ENCODE peak calls at places on chromosomes 5 and 9, in seven cellular contexts. R, W, E, T, J, M and G are unnamed samples.

GRCh38 chr5:152505442-152506042 is 100.5 kb upstream of the NMUR2 start:
- DNase-seq in R (peak), W (peak), E (peak), T (no peak), J (no peak), M (peak), G (no peak)

GRCh38 chr5:126777974-126778674 is 1.2 kb downstream of the LMNB1 start:
- DNase-seq in R (peak), W (peak), E (peak), T (peak), J (peak), M (peak), G (peak)

GRCh38 chr5:174306345-174307030 is 261.0 kb downstream of the NSG2 start:
- DNase-seq in R (no peak), W (no peak), E (no peak), T (no peak), J (no peak), M (no peak), G (no peak)

GRCh38 chr5:110851357-110851756 is 112.5 kb downstream of the SLC25A46 start:
- DNase-seq in R (no peak), W (peak), E (peak), T (no peak), J (no peak), M (peak), G (no peak)

GRCh38 chr9:21465859-21466518 is 16.1 kb downstream of the IFNE start:
- DNase-seq in R (peak), W (peak), E (peak), T (no peak), J (no peak), M (peak), G (no peak)

GRCh38 chr5:134063421-134063820 is 51.1 kb upstream of the TCF7 start:
- DNase-seq in R (no peak), W (peak), E (no peak), T (no peak), J (no peak), M (no peak), G (no peak)

GRCh38 chr5:176675676-176676360 is 28.5 kb downstream of the TSPAN17 start:
- DNase-seq in R (peak), W (peak), E (peak), T (no peak), J (no peak), M (peak), G (no peak)

GRCh38 chr9:114310471-114311450 is 12.1 kb upstream of the ORM1 start:
- DNase-seq in R (no peak), W (no peak), E (no peak), T (peak), J (no peak), M (no peak), G (no peak)

GRCh38 chr9:2420488-2421056 is 201.0 kb upstream of the VLDLR start:
- DNase-seq in R (no peak), W (no peak), E (no peak), T (no peak), J (no peak), M (no peak), G (no peak)

GRCh38 chr5:181059297-181060230 is 19.5 kb downstream of the BTNL9 start:
- DNase-seq in R (no peak), W (no peak), E (no peak), T (peak), J (no peak), M (no peak), G (no peak)

GRCh38 chr5:178216088-178216534 is 11.8 kb downstream of the HNRNPAB start:
- DNase-seq in R (no peak), W (no peak), E (no peak), T (no peak), J (no peak), M (no peak), G (no peak)

GRCh38 chr5:74299833-74300232 is 340.7 kb downstream of the ENC1 start:
- DNase-seq in R (no peak), W (no peak), E (no peak), T (no peak), J (no peak), M (no peak), G (no peak)

GRCh38 chr5:74300808-74301389 is 339.6 kb downstream of the ENC1 start:
- DNase-seq in R (no peak), W (no peak), E (no peak), T (no peak), J (no peak), M (no peak), G (no peak)

GRCh38 chr5:74295141-74295540 is 345.4 kb downstream of the ENC1 start:
- DNase-seq in R (no peak), W (no peak), E (no peak), T (no peak), J (no peak), M (no peak), G (no peak)

GRCh38 chr5:74294231-74294705 is 346.3 kb downstream of the ENC1 start:
- DNase-seq in R (no peak), W (no peak), E (no peak), T (no peak), J (peak), M (no peak), G (no peak)

GRCh38 chr5:74296685-74297084 is 343.8 kb downstream of the ENC1 start:
- DNase-seq in R (no peak), W (peak), E (peak), T (no peak), J (no peak), M (no peak), G (no peak)
- TF ChIP-seq CTCF in R (no peak), W (no peak), E (no peak), T (no peak), J (no peak), M (no peak), G (no peak)

GRCh38 chr5:42929871-42930270 is 110.2 kb downstream of the ANXA2R start:
- DNase-seq in R (no peak), W (peak), E (no peak), T (no peak), J (no peak), M (no peak), G (no peak)
- H3K4me3 ChIP-seq in R (no peak), W (no peak), E (no peak), T (no peak), J (no peak), M (no peak), G (no peak)

GRCh38 chr9:14467675-14468374 is 153.9 kb upstream of the NFIB start:
- DNase-seq in R (no peak), W (peak), E (no peak), T (no peak), J (no peak), M (no peak), G (no peak)
- TF ChIP-seq CTCF in R (no peak), W (no peak), E (no peak), T (no peak), J (no peak), M (no peak), G (no peak)

DNA sequence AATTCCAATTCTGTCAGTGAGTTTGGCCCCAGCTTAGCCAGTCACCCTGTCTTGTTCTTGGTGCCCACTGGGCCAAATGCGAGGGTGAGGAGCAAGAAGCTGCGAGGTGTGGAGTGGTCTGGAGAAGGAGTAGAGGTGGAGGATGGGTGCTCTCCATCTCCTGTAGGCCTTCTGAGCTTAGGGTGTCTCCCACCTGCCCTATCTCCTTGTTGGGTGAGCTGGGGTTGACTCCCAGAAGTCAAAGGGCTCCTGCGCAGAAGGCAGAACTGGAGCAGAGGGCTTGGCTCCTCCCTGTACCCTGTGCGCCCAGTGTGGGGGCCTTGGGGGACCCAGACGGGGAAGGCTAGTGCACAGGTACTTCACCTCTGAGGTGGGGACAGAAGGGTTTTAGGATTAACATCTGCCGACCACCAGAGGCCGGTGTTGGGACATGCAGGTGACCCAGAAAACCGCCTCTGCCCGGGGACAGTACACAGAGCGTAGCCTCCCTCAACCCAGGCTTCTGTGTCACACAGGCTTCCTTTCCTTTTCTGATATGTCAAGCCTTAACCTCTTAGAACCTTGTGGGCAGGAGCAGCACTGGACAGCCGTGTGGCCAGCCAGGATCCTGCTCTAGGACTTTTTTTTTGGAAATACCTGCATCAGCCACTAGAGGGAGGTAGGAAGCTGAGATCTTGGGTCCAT is 16.9 kb downstream of the IL5 start:
- DNase-seq in R (peak), W (peak), E (peak), T (no peak), J (peak), M (peak), G (no peak)
- H3K4me3 ChIP-seq in R (no peak), W (no peak), E (peak), T (no peak), J (no peak), M (no peak), G (peak)

DNA sequence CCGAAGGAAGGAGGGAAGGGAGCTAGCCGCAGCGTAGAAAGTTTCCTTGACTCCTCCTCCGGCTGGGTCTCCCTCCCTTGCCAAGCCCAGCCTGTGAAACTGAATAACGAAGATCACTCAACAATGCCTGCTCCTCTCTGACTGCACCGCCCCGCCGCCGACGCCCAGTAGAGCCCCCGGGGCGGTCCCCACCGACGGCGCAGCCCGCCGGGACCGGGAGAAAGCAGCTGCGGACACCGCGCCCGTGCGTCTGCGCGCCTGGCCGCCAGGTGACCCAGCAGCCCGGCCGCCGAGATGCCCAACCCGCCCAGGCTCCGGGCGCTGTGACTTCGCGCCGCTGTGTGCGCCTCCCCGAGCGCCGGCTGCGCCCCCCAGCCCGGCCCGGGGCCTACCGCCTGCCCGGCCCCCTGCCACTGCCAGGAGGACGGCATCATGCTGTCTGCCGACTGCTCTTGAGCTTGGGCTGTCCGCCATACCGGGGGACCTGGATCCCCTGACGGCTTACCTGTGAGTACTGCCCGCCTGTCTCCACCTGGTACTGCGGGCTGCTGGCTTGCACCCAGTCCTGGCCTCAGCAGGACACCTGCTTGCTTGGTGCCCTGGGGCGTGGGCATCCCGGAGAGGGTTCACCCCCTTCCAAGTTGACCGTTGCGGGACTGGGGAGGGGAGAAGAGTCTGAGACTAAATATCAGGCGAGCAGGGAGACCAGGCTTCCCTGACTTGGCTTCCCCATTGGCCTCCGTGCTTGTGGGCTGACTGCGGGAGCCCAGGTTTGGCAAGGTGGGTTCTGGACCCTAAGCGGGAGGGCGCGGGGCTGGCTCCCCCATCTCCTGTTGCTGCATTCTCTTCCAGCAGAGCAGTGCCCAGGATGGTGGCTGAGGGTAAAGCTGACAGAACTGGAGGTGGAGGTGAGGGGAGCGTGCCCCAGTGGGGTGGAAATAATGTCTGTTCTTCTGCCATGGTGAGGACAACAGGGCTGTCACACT is 26.2 kb upstream of the SPTLC1 start:
- DNase-seq in R (no peak), W (peak), E (no peak), T (no peak), J (no peak), M (no peak), G (no peak)
- TF ChIP-seq CTCF in R (no peak), W (no peak), E (no peak), T (no peak), J (no peak), M (no peak), G (peak)

DNA sequence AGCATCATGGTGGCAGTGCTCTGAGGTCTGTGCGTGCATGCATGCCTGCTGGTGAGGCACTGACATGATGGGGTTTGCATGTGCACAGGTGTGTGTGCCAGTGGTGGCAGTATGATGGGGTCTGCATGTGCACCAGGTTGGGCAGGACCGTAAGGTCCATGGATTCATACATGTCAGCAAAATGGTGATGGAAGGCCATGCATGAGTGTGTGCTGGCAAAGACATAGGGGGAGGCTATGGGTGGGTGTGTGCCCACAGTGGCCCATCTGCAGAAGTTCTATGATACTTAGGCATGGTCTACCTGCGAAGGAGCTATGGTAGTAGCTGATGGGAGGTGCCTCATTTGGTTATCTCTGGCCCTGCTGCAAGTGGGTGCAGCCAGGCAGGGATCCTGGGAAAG is 348.0 kb upstream of the TARS1 start:
- DNase-seq in R (no peak), W (no peak), E (no peak), T (no peak), J (no peak), M (no peak), G (no peak)
- H3K4me3 ChIP-seq in R (no peak), W (no peak), E (no peak), T (no peak), J (no peak), M (no peak), G (no peak)

GRCh38 chr9:22529426-22530199 is 83.0 kb downstream of the DMRTA1 start:
- DNase-seq in R (no peak), W (no peak), E (no peak), T (no peak), J (no peak), M (peak), G (no peak)

DNA sequence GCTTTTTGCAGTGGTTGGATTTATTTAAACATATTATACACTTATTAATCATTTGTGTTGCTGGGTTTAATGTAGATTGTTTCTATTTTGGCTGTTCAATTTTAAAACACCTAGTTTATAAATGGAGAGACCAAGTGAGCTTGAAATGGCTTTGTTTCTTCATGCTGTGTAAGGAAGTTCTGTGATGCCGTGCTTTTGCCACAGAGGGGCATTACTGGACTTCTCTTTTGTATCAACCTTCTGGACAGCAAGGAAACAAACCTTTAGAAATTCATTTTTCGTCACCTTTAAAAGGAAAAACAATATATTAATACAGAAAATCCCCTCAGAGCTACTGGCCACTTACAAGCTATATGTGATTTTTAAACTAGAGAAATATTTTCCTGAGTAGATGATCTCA is 81.9 kb downstream of the DMRTA1 start:
- DNase-seq in R (peak), W (peak), E (no peak), T (no peak), J (no peak), M (no peak), G (peak)
- TF ChIP-seq CTCF in R (peak), W (peak), E (peak), T (no peak), J (no peak), M (no peak), G (peak)

DNA sequence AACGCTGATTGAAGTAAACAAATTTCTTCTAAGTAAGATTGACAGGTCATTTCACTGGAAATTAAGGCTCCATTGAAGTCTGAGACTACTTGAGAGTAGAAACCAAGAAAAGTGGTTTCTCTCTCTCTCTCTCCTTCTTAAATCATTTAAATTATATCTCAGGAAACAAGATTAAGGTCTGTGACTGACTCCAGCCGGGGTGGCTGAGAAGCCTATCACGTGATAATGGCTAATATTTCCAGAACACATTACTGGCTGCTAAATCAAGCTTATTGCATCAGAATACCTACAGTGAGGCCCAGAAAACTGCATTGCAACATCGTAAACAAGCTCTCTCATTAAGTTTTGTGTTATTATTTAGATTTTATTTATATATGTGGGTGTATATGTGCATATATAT is 88.4 kb downstream of the PTCD2 start:
- DNase-seq in R (no peak), W (no peak), E (no peak), T (no peak), J (no peak), M (no peak), G (no peak)
- H3K4me3 ChIP-seq in R (no peak), W (no peak), E (no peak), T (no peak), J (no peak), M (no peak), G (no peak)

DNA sequence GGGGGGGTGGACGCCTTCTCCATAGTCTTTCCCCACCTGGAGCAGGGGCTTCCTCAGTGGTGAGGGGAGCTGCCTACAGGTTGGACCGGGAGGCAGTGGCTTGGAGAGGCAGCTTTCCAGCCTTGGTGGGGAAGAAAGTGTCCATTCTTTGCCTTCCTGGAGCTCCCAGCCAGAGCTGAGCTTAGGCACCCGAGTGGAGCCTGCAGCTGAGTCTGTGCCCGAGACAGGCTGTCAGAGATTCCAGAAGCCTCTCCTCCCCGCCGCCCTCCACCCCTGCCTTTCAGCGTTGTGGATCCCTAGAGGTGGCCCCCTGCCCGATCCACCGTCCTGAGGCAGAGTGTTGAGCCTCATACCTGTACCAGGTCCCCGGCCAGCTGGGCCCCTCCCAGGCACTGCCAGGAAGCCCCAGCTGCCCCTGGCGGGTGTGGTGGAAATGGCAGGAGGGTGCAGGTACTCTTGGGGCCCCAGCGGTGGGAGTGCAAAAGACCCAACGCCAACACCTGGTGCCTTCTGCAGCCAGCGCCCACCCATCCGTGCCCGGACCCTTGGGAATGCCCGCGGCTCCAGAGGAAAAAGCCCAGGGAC is 112.0 kb downstream of the RXRA start:
- DNase-seq in R (no peak), W (no peak), E (no peak), T (peak), J (no peak), M (no peak), G (no peak)
- TF ChIP-seq CTCF in R (no peak), W (no peak), E (no peak), T (no peak), J (peak), M (no peak), G (no peak)

GRCh38 chr9:137298401-137298982 is 3.6 kb downstream of the NRARP start:
- DNase-seq in R (no peak), W (no peak), E (peak), T (no peak), J (no peak), M (no peak), G (no peak)
- H3K4me3 ChIP-seq in R (no peak), W (no peak), E (no peak), T (no peak), J (no peak), M (no peak), G (no peak)